ENCODE peak calls at places on chromosomes 7 and 10, in five cellular contexts. One of them, this sample, is unnamed.

GRCh38 chr10:120414946-120415345 is 42.1 kb upstream of the PLPP4 start:
- DNase-seq in T-helper 1 cell: no peak
- DNase-seq in activated CD4-positive, alpha-beta T cell treated with anti-CD3 and anti-CD28 coated beads for 48 hours: no peak
- DNase-seq in RWPE1: no peak
- DNase-seq in ELR: no peak
- DNase-seq in this sample: no peak

GRCh38 chr7:106111671-106112117 is 418 bp downstream of the SYPL1 start:
- DNase-seq in T-helper 1 cell: peak
- DNase-seq in activated CD4-positive, alpha-beta T cell treated with anti-CD3 and anti-CD28 coated beads for 48 hours: peak
- DNase-seq in RWPE1: peak
- DNase-seq in ELR: peak
- DNase-seq in this sample: peak

GRCh38 chr7:136403591-136403990 is 426.4 kb upstream of the MTPN start:
- DNase-seq in T-helper 1 cell: no peak
- DNase-seq in activated CD4-positive, alpha-beta T cell treated with anti-CD3 and anti-CD28 coated beads for 48 hours: no peak
- DNase-seq in RWPE1: no peak
- DNase-seq in ELR: no peak
- DNase-seq in this sample: no peak

GRCh38 chr10:91887075-91887899 is 22.0 kb downstream of the FGFBP3 start:
- DNase-seq in T-helper 1 cell: no peak
- DNase-seq in activated CD4-positive, alpha-beta T cell treated with anti-CD3 and anti-CD28 coated beads for 48 hours: peak
- DNase-seq in RWPE1: peak
- DNase-seq in ELR: peak
- DNase-seq in this sample: peak

GRCh38 chr7:105489409-105489808 is 32.7 kb downstream of the PUS7 start:
- DNase-seq in T-helper 1 cell: no peak
- DNase-seq in activated CD4-positive, alpha-beta T cell treated with anti-CD3 and anti-CD28 coated beads for 48 hours: no peak
- DNase-seq in RWPE1: no peak
- DNase-seq in ELR: no peak
- DNase-seq in this sample: no peak

GRCh38 chr7:2645274-2645868 is 13.6 kb downstream of the TTYH3 start:
- DNase-seq in T-helper 1 cell: no peak
- DNase-seq in activated CD4-positive, alpha-beta T cell treated with anti-CD3 and anti-CD28 coated beads for 48 hours: peak
- DNase-seq in RWPE1: no peak
- DNase-seq in ELR: peak
- DNase-seq in this sample: peak

GRCh38 chr7:123653162-123653561 is 2.5 kb upstream of the LMOD2 start:
- DNase-seq in T-helper 1 cell: no peak
- DNase-seq in activated CD4-positive, alpha-beta T cell treated with anti-CD3 and anti-CD28 coated beads for 48 hours: no peak
- DNase-seq in RWPE1: no peak
- DNase-seq in ELR: no peak
- DNase-seq in this sample: no peak

GRCh38 chr10:102175415-102175814 is 23.2 kb downstream of the NOLC1 start:
- DNase-seq in T-helper 1 cell: no peak
- DNase-seq in activated CD4-positive, alpha-beta T cell treated with anti-CD3 and anti-CD28 coated beads for 48 hours: no peak
- DNase-seq in RWPE1: no peak
- DNase-seq in ELR: peak
- DNase-seq in this sample: no peak

GRCh38 chr7:155495440-155496248 is 37.7 kb downstream of the EN2 start:
- DNase-seq in T-helper 1 cell: no peak
- DNase-seq in activated CD4-positive, alpha-beta T cell treated with anti-CD3 and anti-CD28 coated beads for 48 hours: no peak
- DNase-seq in RWPE1: no peak
- DNase-seq in ELR: no peak
- DNase-seq in this sample: no peak

GRCh38 chr10:12656518-12657142 is 307.3 kb downstream of the CAMK1D start:
- DNase-seq in T-helper 1 cell: no peak
- DNase-seq in activated CD4-positive, alpha-beta T cell treated with anti-CD3 and anti-CD28 coated beads for 48 hours: no peak
- DNase-seq in RWPE1: peak
- DNase-seq in ELR: peak
- DNase-seq in this sample: no peak

GRCh38 chr7:130865408-130866236 is 131.6 kb upstream of the KLF14 start:
- DNase-seq in T-helper 1 cell: no peak
- DNase-seq in activated CD4-positive, alpha-beta T cell treated with anti-CD3 and anti-CD28 coated beads for 48 hours: no peak
- DNase-seq in RWPE1: no peak
- DNase-seq in ELR: peak
- DNase-seq in this sample: peak

GRCh38 chr10:31134303-31134928 is 102.8 kb upstream of the ZNF438 start:
- DNase-seq in T-helper 1 cell: no peak
- DNase-seq in activated CD4-positive, alpha-beta T cell treated with anti-CD3 and anti-CD28 coated beads for 48 hours: peak
- DNase-seq in RWPE1: peak
- DNase-seq in ELR: peak
- DNase-seq in this sample: peak

GRCh38 chr7:94301024-94301588 is 93.6 kb upstream of the COL1A2 start:
- DNase-seq in T-helper 1 cell: no peak
- DNase-seq in activated CD4-positive, alpha-beta T cell treated with anti-CD3 and anti-CD28 coated beads for 48 hours: no peak
- DNase-seq in RWPE1: peak
- DNase-seq in ELR: peak
- DNase-seq in this sample: no peak

GRCh38 chr10:115335366-115335765 is 242.2 kb downstream of the ATRNL1 start:
- DNase-seq in T-helper 1 cell: no peak
- DNase-seq in activated CD4-positive, alpha-beta T cell treated with anti-CD3 and anti-CD28 coated beads for 48 hours: no peak
- DNase-seq in RWPE1: peak
- DNase-seq in ELR: no peak
- DNase-seq in this sample: no peak

GRCh38 chr10:121324678-121325213 is 273.5 kb downstream of the FGFR2 start:
- DNase-seq in T-helper 1 cell: no peak
- DNase-seq in activated CD4-positive, alpha-beta T cell treated with anti-CD3 and anti-CD28 coated beads for 48 hours: no peak
- DNase-seq in RWPE1: peak
- DNase-seq in ELR: no peak
- DNase-seq in this sample: no peak

GRCh38 chr7:50564630-50565558 is at the start of gene DDC:
- DNase-seq in T-helper 1 cell: no peak
- DNase-seq in activated CD4-positive, alpha-beta T cell treated with anti-CD3 and anti-CD28 coated beads for 48 hours: no peak
- DNase-seq in RWPE1: no peak
- DNase-seq in ELR: no peak
- DNase-seq in this sample: no peak

GRCh38 chr7:125033506-125033905 is 103.9 kb upstream of the POT1 start:
- DNase-seq in T-helper 1 cell: no peak
- DNase-seq in activated CD4-positive, alpha-beta T cell treated with anti-CD3 and anti-CD28 coated beads for 48 hours: no peak
- DNase-seq in RWPE1: no peak
- DNase-seq in ELR: no peak
- DNase-seq in this sample: no peak

GRCh38 chr10:80509403-80510161 is 28.1 kb upstream of the SH2D4B start:
- DNase-seq in T-helper 1 cell: no peak
- DNase-seq in activated CD4-positive, alpha-beta T cell treated with anti-CD3 and anti-CD28 coated beads for 48 hours: no peak
- DNase-seq in RWPE1: peak
- DNase-seq in ELR: peak
- DNase-seq in this sample: no peak

GRCh38 chr7:157527235-157527634 is 190.4 kb downstream of the DNAJB6 start:
- DNase-seq in T-helper 1 cell: no peak
- DNase-seq in activated CD4-positive, alpha-beta T cell treated with anti-CD3 and anti-CD28 coated beads for 48 hours: no peak
- DNase-seq in RWPE1: no peak
- DNase-seq in ELR: no peak
- DNase-seq in this sample: peak

GRCh38 chr7:106110238-106110560 is 1.9 kb downstream of the SYPL1 start:
- DNase-seq in T-helper 1 cell: no peak
- DNase-seq in activated CD4-positive, alpha-beta T cell treated with anti-CD3 and anti-CD28 coated beads for 48 hours: no peak
- DNase-seq in RWPE1: no peak
- DNase-seq in ELR: peak
- DNase-seq in this sample: no peak

GRCh38 chr10:34922138-34922537 is 107.0 kb upstream of the PARD3 start:
- DNase-seq in T-helper 1 cell: no peak
- DNase-seq in activated CD4-positive, alpha-beta T cell treated with anti-CD3 and anti-CD28 coated beads for 48 hours: no peak
- DNase-seq in RWPE1: no peak
- DNase-seq in ELR: peak
- DNase-seq in this sample: no peak

GRCh38 chr10:43339136-43339535 is 32.3 kb upstream of the FXYD4 start:
- DNase-seq in T-helper 1 cell: no peak
- DNase-seq in activated CD4-positive, alpha-beta T cell treated with anti-CD3 and anti-CD28 coated beads for 48 hours: no peak
- DNase-seq in RWPE1: no peak
- DNase-seq in ELR: no peak
- DNase-seq in this sample: no peak

GRCh38 chr10:29140991-29141390 is 147.9 kb upstream of the LYZL1 start:
- DNase-seq in T-helper 1 cell: no peak
- DNase-seq in activated CD4-positive, alpha-beta T cell treated with anti-CD3 and anti-CD28 coated beads for 48 hours: no peak
- DNase-seq in RWPE1: peak
- DNase-seq in ELR: peak
- DNase-seq in this sample: no peak

GRCh38 chr7:116075351-116076145 is 45.0 kb upstream of the TFEC start:
- DNase-seq in T-helper 1 cell: no peak
- DNase-seq in activated CD4-positive, alpha-beta T cell treated with anti-CD3 and anti-CD28 coated beads for 48 hours: no peak
- DNase-seq in RWPE1: no peak
- DNase-seq in ELR: peak
- DNase-seq in this sample: no peak

GRCh38 chr10:43888551-43888950 is 239.9 kb upstream of the ZNF32 start:
- DNase-seq in T-helper 1 cell: no peak
- DNase-seq in activated CD4-positive, alpha-beta T cell treated with anti-CD3 and anti-CD28 coated beads for 48 hours: no peak
- DNase-seq in RWPE1: no peak
- DNase-seq in ELR: peak
- DNase-seq in this sample: no peak

GRCh38 chr10:52566471-52567246 is 205.9 kb downstream of the MBL2 start:
- DNase-seq in T-helper 1 cell: no peak
- DNase-seq in activated CD4-positive, alpha-beta T cell treated with anti-CD3 and anti-CD28 coated beads for 48 hours: no peak
- DNase-seq in RWPE1: peak
- DNase-seq in ELR: peak
- DNase-seq in this sample: no peak

GRCh38 chr10:113139695-113140094 is 189.6 kb downstream of the TCF7L2 start:
- DNase-seq in T-helper 1 cell: no peak
- DNase-seq in activated CD4-positive, alpha-beta T cell treated with anti-CD3 and anti-CD28 coated beads for 48 hours: no peak
- DNase-seq in RWPE1: no peak
- DNase-seq in ELR: peak
- DNase-seq in this sample: no peak

GRCh38 chr10:50392966-50393718 is 141.8 kb upstream of the ASAH2 start:
- DNase-seq in T-helper 1 cell: no peak
- DNase-seq in activated CD4-positive, alpha-beta T cell treated with anti-CD3 and anti-CD28 coated beads for 48 hours: no peak
- DNase-seq in RWPE1: peak
- DNase-seq in ELR: peak
- DNase-seq in this sample: no peak

GRCh38 chr10:43125881-43126731 is 12.1 kb upstream of the CSGALNACT2 start:
- DNase-seq in T-helper 1 cell: no peak
- DNase-seq in activated CD4-positive, alpha-beta T cell treated with anti-CD3 and anti-CD28 coated beads for 48 hours: no peak
- DNase-seq in RWPE1: no peak
- DNase-seq in ELR: no peak
- DNase-seq in this sample: peak

GRCh38 chr7:44962483-44963251 is 16.1 kb downstream of the MYO1G start:
- DNase-seq in T-helper 1 cell: no peak
- DNase-seq in activated CD4-positive, alpha-beta T cell treated with anti-CD3 and anti-CD28 coated beads for 48 hours: no peak
- DNase-seq in RWPE1: peak
- DNase-seq in ELR: no peak
- DNase-seq in this sample: no peak

GRCh38 chr7:112596260-112596659 is 115.5 kb downstream of the LSMEM1 start:
- DNase-seq in T-helper 1 cell: no peak
- DNase-seq in activated CD4-positive, alpha-beta T cell treated with anti-CD3 and anti-CD28 coated beads for 48 hours: no peak
- DNase-seq in RWPE1: peak
- DNase-seq in ELR: peak
- DNase-seq in this sample: no peak